ENCODE peak calls at places on chromosomes 5 and 9, in four cellular contexts. I, J, V and H are unnamed samples.

GRCh38 chr5:170342153-170342552 is 44.6 kb upstream of the LCP2 start:
- DNase-seq in I (no peak), J (no peak), V (no peak), H (no peak)

GRCh38 chr5:7705736-7706135 is 145.2 kb downstream of the CFAP90 start:
- DNase-seq in I (no peak), J (no peak), V (no peak), H (no peak)

GRCh38 chr5:29042152-29042551 is 2003.8 kb upstream of the CDH9 start:
- DNase-seq in I (no peak), J (no peak), V (no peak), H (no peak)

GRCh38 chr9:94164756-94165549 is 80.7 kb downstream of the PTPDC1 start:
- DNase-seq in I (no peak), J (no peak), V (no peak), H (no peak)

GRCh38 chr5:123460296-123460729 is 37.1 kb upstream of the CEP120 start:
- DNase-seq in I (no peak), J (peak), V (no peak), H (peak)

GRCh38 chr9:111008148-111009075 is 29.9 kb downstream of the LPAR1 start:
- DNase-seq in I (no peak), J (no peak), V (no peak), H (peak)

GRCh38 chr9:93083592-93084470 is 12.2 kb upstream of the CARD19 start:
- DNase-seq in I (no peak), J (no peak), V (no peak), H (no peak)

GRCh38 chr9:81557957-81558791 is 131.2 kb downstream of the TLE1 start:
- DNase-seq in I (no peak), J (no peak), V (no peak), H (no peak)

GRCh38 chr5:135324897-135325650 is 74.0 kb downstream of the MACROH2A1 start:
- DNase-seq in I (no peak), J (peak), V (no peak), H (no peak)

GRCh38 chr5:134937547-134937946 is 30.2 kb upstream of the CATSPER3 start:
- DNase-seq in I (no peak), J (no peak), V (no peak), H (no peak)

GRCh38 chr5:135246923-135247795 is 151.9 kb downstream of the MACROH2A1 start:
- DNase-seq in I (no peak), J (peak), V (no peak), H (peak)

GRCh38 chr5:158273035-158273434 is 414.1 kb upstream of the CLINT1 start:
- DNase-seq in I (peak), J (no peak), V (no peak), H (no peak)

GRCh38 chr9:93591301-93591700 is 14.9 kb downstream of the PHF2 start:
- DNase-seq in I (no peak), J (no peak), V (no peak), H (no peak)

GRCh38 chr9:89661956-89662717 is 57.3 kb downstream of the GADD45G start:
- DNase-seq in I (peak), J (peak), V (no peak), H (peak)

GRCh38 chr5:160799160-160799559 is 52.9 kb downstream of the ATP10B start:
- DNase-seq in I (no peak), J (no peak), V (peak), H (no peak)

GRCh38 chr5:161420526-161420925 is 126.0 kb downstream of the GABRB2 start:
- DNase-seq in I (no peak), J (no peak), V (no peak), H (no peak)

GRCh38 chr5:135053278-135053677 is 19.2 kb upstream of the PITX1 start:
- DNase-seq in I (no peak), J (no peak), V (peak), H (no peak)

GRCh38 chr5:143350341-143350740 is 53.1 kb downstream of the NR3C1 start:
- DNase-seq in I (no peak), J (no peak), V (no peak), H (no peak)

GRCh38 chr5:28310696-28311095 is 1272.3 kb upstream of the CDH9 start:
- DNase-seq in I (no peak), J (no peak), V (no peak), H (no peak)

GRCh38 chr5:26009742-26010141 is 1028.6 kb downstream of the CDH9 start:
- DNase-seq in I (peak), J (no peak), V (no peak), H (no peak)

GRCh38 chr5:169149317-169149716 is 151.6 kb downstream of the SLIT3 start:
- DNase-seq in I (no peak), J (peak), V (no peak), H (peak)

GRCh38 chr9:132288371-132288770 is 66.4 kb downstream of the SETX start:
- DNase-seq in I (no peak), J (no peak), V (no peak), H (no peak)

GRCh38 chr9:1100945-1101344 is 50.8 kb downstream of the DMRT2 start:
- DNase-seq in I (peak), J (peak), V (no peak), H (peak)

GRCh38 chr9:132049900-132050299 is 29.8 kb downstream of the MED27 start:
- DNase-seq in I (no peak), J (no peak), V (no peak), H (no peak)

GRCh38 chr5:175383350-175383749 is 60.6 kb downstream of the DRD1 start:
- DNase-seq in I (no peak), J (no peak), V (no peak), H (no peak)

GRCh38 chr5:169910393-169910792 is 69.9 kb downstream of the INSYN2B start:
- DNase-seq in I (no peak), J (no peak), V (no peak), H (no peak)

GRCh38 chr9:92550765-92551164 is 15.0 kb upstream of the ECM2 start:
- DNase-seq in I (no peak), J (no peak), V (no peak), H (no peak)

GRCh38 chr5:140424135-140424534 is 22.5 kb downstream of the ANKHD1 start:
- DNase-seq in I (no peak), J (no peak), V (no peak), H (no peak)

GRCh38 chr5:71778678-71779276 is 59.7 kb downstream of the CARTPT start:
- DNase-seq in I (no peak), J (no peak), V (no peak), H (peak)

GRCh38 chr9:136974834-136975535 is 2.3 kb upstream of the PTGDS start:
- DNase-seq in I (no peak), J (no peak), V (no peak), H (no peak)

GRCh38 chr5:150142800-150143724 is 12.6 kb downstream of the PDGFRB start:
- DNase-seq in I (no peak), J (peak), V (no peak), H (peak)

DNA sequence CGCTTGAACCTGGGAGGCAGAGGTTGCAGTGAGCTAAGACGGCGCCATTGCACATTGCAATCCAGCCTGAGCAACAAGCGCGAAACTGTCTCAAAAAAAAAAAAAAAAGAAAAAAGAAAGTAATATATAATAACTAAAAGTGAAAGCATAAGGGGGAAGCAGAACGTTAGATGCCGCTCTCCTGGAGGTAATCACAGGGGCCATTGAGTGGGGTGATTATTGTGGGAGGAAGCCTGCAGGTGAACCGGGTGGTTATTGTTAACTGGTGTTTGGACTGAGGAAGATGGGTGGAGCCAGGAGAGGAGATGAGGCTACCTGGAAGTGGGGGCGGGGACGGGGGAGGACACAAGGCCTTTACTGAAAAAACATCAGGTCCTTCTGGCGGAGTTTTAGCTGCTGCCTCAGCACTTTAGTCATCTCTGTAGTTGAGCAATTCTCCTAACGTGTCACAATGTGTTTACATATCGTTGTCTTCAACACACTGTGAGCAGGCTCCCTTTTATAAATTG is 5.3 kb upstream of the TJP2 start:
- DNase-seq in I (no peak), J (peak), V (no peak), H (no peak)
- TF ChIP-seq HDAC2 in I (no peak), J (no peak), V (no peak), H (no peak)

DNA sequence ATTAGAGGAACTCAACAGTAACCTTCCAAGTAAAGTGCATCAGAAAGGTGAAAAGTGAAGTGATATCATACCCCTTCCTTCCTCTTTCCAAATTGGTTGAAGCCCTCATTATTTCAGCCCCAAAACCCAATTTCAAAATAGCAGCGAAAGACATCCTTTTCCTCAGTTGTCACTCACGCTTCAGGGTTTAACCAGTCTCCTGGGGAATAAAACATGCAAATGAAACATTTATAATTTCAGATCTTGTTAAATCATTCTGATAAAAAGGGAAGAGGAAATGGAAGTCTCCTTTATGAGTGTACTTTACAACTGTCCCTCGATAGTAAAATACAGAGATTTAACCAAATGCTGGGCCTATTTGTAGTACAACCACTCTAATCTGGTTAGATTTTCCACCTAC is 22.5 kb downstream of the TRPM6 start:
- DNase-seq in I (no peak), J (no peak), V (peak), H (no peak)
- TF ChIP-seq HDAC2 in I (no peak), J (no peak), V (no peak), H (no peak)

GRCh38 chr9:112377087-112377486 is 2.8 kb upstream of the HSDL2 start:
- DNase-seq in I (no peak), J (peak), V (no peak), H (no peak)
- TF ChIP-seq HDAC2 in I (no peak), J (no peak), V (no peak), H (no peak)

GRCh38 chr5:14842117-14842516 is 29.5 kb downstream of the ANKH start:
- DNase-seq in I (no peak), J (no peak), V (no peak), H (no peak)
- TF ChIP-seq HDAC2 in I (no peak), J (no peak), V (no peak), H (no peak)

GRCh38 chr5:132816554-132816953 is 3.5 kb downstream of the SOWAHA start:
- DNase-seq in I (no peak), J (no peak), V (no peak), H (no peak)
- TF ChIP-seq HDAC2 in I (no peak), J (no peak), V (no peak), H (no peak)

GRCh38 chr5:171999877-172000276 is 6.6 kb downstream of the FBXW11 start:
- DNase-seq in I (no peak), J (no peak), V (peak), H (no peak)
- TF ChIP-seq HDAC2 in I (no peak), J (no peak), V (no peak), H (no peak)

GRCh38 chr5:17255471-17256016 is 38.1 kb downstream of the BASP1 start:
- DNase-seq in I (no peak), J (no peak), V (peak), H (no peak)
- TF ChIP-seq HDAC2 in I (no peak), J (no peak), V (no peak), H (no peak)

DNA sequence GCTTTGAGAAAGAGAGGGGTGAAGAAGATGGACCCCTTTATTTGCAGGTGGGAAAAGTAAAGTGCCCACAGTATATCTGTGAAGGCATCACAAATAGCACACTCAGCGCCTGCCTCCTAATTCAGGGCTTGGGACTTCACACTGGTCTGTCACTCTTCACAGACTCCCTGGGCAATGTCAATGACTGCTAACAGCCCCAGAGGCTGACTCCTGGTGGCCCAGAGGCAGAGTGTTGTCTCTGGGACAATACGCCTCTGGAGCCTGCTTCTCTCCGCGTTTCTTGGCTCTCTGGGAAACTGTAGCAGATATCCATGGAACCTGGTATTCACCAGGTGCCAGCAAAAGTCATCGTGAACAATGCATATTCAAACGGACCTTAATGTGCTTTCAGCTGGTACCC is 198.3 kb upstream of the EFNA5 start:
- DNase-seq in I (no peak), J (no peak), V (no peak), H (no peak)
- TF ChIP-seq HDAC2 in I (no peak), J (no peak), V (no peak), H (no peak)